ENCODE peak calls at places on chromosomes 16 and 17, in four cellular contexts. E is EH, I is MM.1S, A is endothelial cell. P is an unnamed sample.

GRCh38 chr17:18267927-18268711 is 7.7 kb downstream of the MIEF2 start:
- DNase-seq in E (peak; percentile 63), A (no peak), I (no peak), P (no peak)

GRCh38 chr17:29038511-29039300 is 4.2 kb upstream of the PIPOX start:
- DNase-seq in A (no peak), I (no peak), E (no peak), P (no peak)

GRCh38 chr17:50352693-50353599 is 7.0 kb downstream of the XYLT2 start:
- DNase-seq in A (no peak), I (no peak), E (no peak), P (no peak)

GRCh38 chr16:89037261-89038152 is 56.1 kb upstream of the ACSF3 start:
- DNase-seq in I (peak; percentile 16), E (peak; percentile 42), A (peak; percentile 83), P (peak; percentile 58)

GRCh38 chr17:57357392-57357784 is 101.1 kb downstream of the MSI2 start:
- DNase-seq in E (no peak), I (peak; percentile 50), A (no peak), P (no peak)

GRCh38 chr17:61488878-61489718 is 36.9 kb downstream of the TBX4 start:
- DNase-seq in E (no peak), A (no peak), I (no peak), P (no peak)

GRCh38 chr17:39225308-39225973 is at the start of gene STAC2:
- DNase-seq in E (no peak), A (no peak), I (no peak), P (no peak)

GRCh38 chr16:72469932-72470331 is 298.0 kb upstream of the PMFBP1 start:
- DNase-seq in E (no peak), A (no peak), I (no peak), P (no peak)

GRCh38 chr17:6938637-6939036 is 57.2 kb upstream of the ALOX12 start:
- DNase-seq in E (no peak), A (no peak), I (no peak), P (no peak)

GRCh38 chr17:16923904-16924700 is 47.8 kb downstream of the TNFRSF13B start:
- DNase-seq in E (no peak), A (no peak), I (no peak), P (no peak)

GRCh38 chr16:381788-382717 is at the start of gene PGAP6:
- DNase-seq in I (peak; percentile 76), E (peak; percentile 68), A (peak; percentile 62), P (peak; percentile 86)